ENCODE peak calls at places on chromosomes 2 and 18, in ten cellular contexts. O is glutamatergic neuron, L is heart left ventricle, Q is renal cortical epithelial cell, G is AG04450, N is SW 1271, I is HS-5, J is brain microvascular endothelial cell, Y is AG20443, M is B cell. R is an unnamed sample.

GRCh38 chr2:218259099-218259921 is 1.5 kb upstream of the GPBAR1 start:
- DNase-seq in Q (no peak), O (no peak), G (no peak), Y (peak; percentile 82), L (peak; percentile 78), I (no peak), J (peak; percentile 81), M (no peak), N (no peak), R (peak; percentile 60)

GRCh38 chr2:85734942-85735608 is 18.7 kb upstream of the ATOH8 start:
- DNase-seq in N (no peak), O (no peak), I (no peak), G (no peak), Q (no peak), M (no peak), J (peak; percentile 41), Y (peak; percentile 29), L (no peak), R (peak; percentile 23)

GRCh38 chr18:3451166-3451988 is 1.4 kb downstream of the TGIF1 start:
- DNase-seq in I (no peak), J (peak; percentile 91), N (no peak), O (peak; percentile 75), M (peak; percentile 87), L (peak; percentile 95), Q (peak; percentile 85), Y (peak; percentile 88), G (peak; percentile 80), R (peak; percentile 95)

GRCh38 chr2:63073994-63074393 is 23.4 kb downstream of the OTX1 start:
- DNase-seq in J (no peak), L (no peak), I (no peak), Y (no peak), G (no peak), M (no peak), N (no peak), O (no peak), Q (no peak), R (no peak)

GRCh38 chr2:68362749-68363148 is 2.3 kb upstream of the PLEK start:
- DNase-seq in Q (no peak), N (no peak), I (no peak), G (no peak), J (no peak), L (no peak), M (no peak), O (no peak), Y (no peak), R (no peak)

GRCh38 chr18:47756364-47757016 is 174.0 kb downstream of the SMAD2 start:
- DNase-seq in M (peak; percentile 53), N (no peak), J (peak; percentile 46), I (no peak), L (peak; percentile 45), O (peak; percentile 88), Y (peak; percentile 71), Q (peak; percentile 42), G (no peak), R (peak; percentile 63)

GRCh38 chr2:54725343-54726099 is 2.1 kb downstream of the EML6 start:
- DNase-seq in G (no peak), O (no peak), N (no peak), Y (no peak), J (no peak), M (no peak), L (no peak), I (no peak), Q (no peak), R (no peak)

GRCh38 chr18:23365602-23366001 is 87.5 kb upstream of the RIOK3 start:
- DNase-seq in Q (no peak), I (peak; percentile 44), M (no peak), L (no peak), J (peak; percentile 44), N (no peak), Y (peak; percentile 69), G (no peak), O (no peak), R (no peak)

GRCh38 chr2:221447310-221447709 is 124.8 kb downstream of the EPHA4 start:
- DNase-seq in J (peak; percentile 50), G (no peak), I (no peak), L (no peak), O (no peak), Q (peak; percentile 33), Y (no peak), M (no peak), N (no peak), R (no peak)

GRCh38 chr2:53473762-53474161 is 293.8 kb upstream of the CHAC2 start:
- DNase-seq in Q (no peak), O (no peak), M (no peak), I (no peak), J (no peak), Y (no peak), N (no peak), L (no peak), G (no peak), R (no peak)

GRCh38 chr2:221463235-221463896 is 108.7 kb downstream of the EPHA4 start:
- DNase-seq in O (no peak), J (no peak), Y (no peak), I (no peak), G (no peak), L (no peak), M (no peak), N (no peak), Q (peak; percentile 59), R (no peak)

GRCh38 chr18:23121133-23121532 is 14.2 kb upstream of the CABLES1 start:
- DNase-seq in N (no peak), M (no peak), I (no peak), Q (no peak), O (no peak), L (no peak), G (no peak), J (no peak), Y (no peak), R (no peak)

R was measured in psoas muscle.